ENCODE peak calls at places on chromosomes 2 and 18, in eight cellular contexts. K, E, M, B, A, S, G and T are unnamed samples.
A peak's percentile ranks its signal among the peaks of the same experiment; 100 is the strongest.

GRCh38 chr2:45627911-45628310 is 16.8 kb upstream of the SRBD1 start:
- DNase-seq in K (no peak), E (no peak), M (no peak), B (no peak), A (no peak), S (no peak), G (no peak), T (no peak)

GRCh38 chr2:59177748-59178147 is 936.6 kb upstream of the FANCL start:
- DNase-seq in K (no peak), E (no peak), M (no peak), B (no peak), A (no peak), S (no peak), G (no peak), T (no peak)

GRCh38 chr2:121377676-121378075 is 92.7 kb upstream of the TFCP2L1 start:
- DNase-seq in K (no peak), E (no peak), M (no peak), B (no peak), A (no peak), S (no peak), G (no peak), T (no peak)

GRCh38 chr18:50817898-50818250 is 1.9 kb downstream of the MRO start:
- DNase-seq in K (no peak), E (no peak), M (peak; percentile 29), B (no peak), A (no peak), S (no peak), G (no peak), T (no peak)

GRCh38 chr2:208565690-208566421 is 159.3 kb downstream of the PTH2R start:
- DNase-seq in K (no peak), E (no peak), M (no peak), B (no peak), A (no peak), S (no peak), G (no peak), T (no peak)

GRCh38 chr2:42602218-42602936 is 33.9 kb downstream of the MTA3 start:
- DNase-seq in K (no peak), E (no peak), M (no peak), B (no peak), A (no peak), S (no peak), G (no peak), T (peak; percentile 26)

GRCh38 chr18:47901624-47902362 is 28.7 kb downstream of the SMAD2 start:
- DNase-seq in K (no peak), E (no peak), M (no peak), B (no peak), A (no peak), S (no peak), G (no peak), T (no peak)

GRCh38 chr18:63161032-63161727 is 158.4 kb downstream of the BCL2 start:
- DNase-seq in K (no peak), E (no peak), M (no peak), B (no peak), A (no peak), S (no peak), G (no peak), T (no peak)

GRCh38 chr2:143442203-143442602 is 313.0 kb downstream of the ARHGAP15 start:
- DNase-seq in K (no peak), E (no peak), M (no peak), B (no peak), A (no peak), S (no peak), G (no peak), T (no peak)

GRCh38 chr2:191907091-191907490 is 60.2 kb upstream of the CAVIN2 start:
- DNase-seq in K (no peak), E (no peak), M (no peak), B (no peak), A (no peak), S (no peak), G (no peak), T (no peak)

GRCh38 chr2:210617318-210617717 is 60.9 kb downstream of the CPS1 start:
- DNase-seq in K (no peak), E (no peak), M (no peak), B (no peak), A (no peak), S (no peak), G (no peak), T (no peak)

GRCh38 chr18:11074879-11075278 is 74.5 kb downstream of the PIEZO2 start:
- DNase-seq in K (no peak), E (no peak), M (no peak), B (no peak), A (no peak), S (no peak), G (no peak), T (no peak)

GRCh38 chr2:66766582-66766981 is 331.7 kb downstream of the MEIS1 start:
- DNase-seq in K (no peak), E (no peak), M (no peak), B (no peak), A (no peak), S (no peak), G (no peak), T (no peak)

GRCh38 chr18:526681-527080 is 26.2 kb upstream of the COLEC12 start:
- DNase-seq in K (no peak), E (no peak), M (no peak), B (no peak), A (no peak), S (no peak), G (no peak), T (no peak)

GRCh38 chr2:21754164-21754788 is 630.5 kb downstream of the TDRD15 start:
- DNase-seq in K (no peak), E (no peak), M (no peak), B (no peak), A (no peak), S (no peak), G (no peak), T (no peak)

GRCh38 chr2:236879416-236879963 is 206.2 kb upstream of the COPS8 start:
- DNase-seq in K (no peak), E (no peak), M (no peak), B (no peak), A (no peak), S (no peak), G (no peak), T (no peak)

GRCh38 chr2:106192752-106193490 is 1.2 kb downstream of the UXS1 start:
- DNase-seq in K (no peak), E (no peak), M (no peak), B (peak; percentile 16), A (no peak), S (no peak), G (peak; percentile 49), T (peak; percentile 53)

DNA sequence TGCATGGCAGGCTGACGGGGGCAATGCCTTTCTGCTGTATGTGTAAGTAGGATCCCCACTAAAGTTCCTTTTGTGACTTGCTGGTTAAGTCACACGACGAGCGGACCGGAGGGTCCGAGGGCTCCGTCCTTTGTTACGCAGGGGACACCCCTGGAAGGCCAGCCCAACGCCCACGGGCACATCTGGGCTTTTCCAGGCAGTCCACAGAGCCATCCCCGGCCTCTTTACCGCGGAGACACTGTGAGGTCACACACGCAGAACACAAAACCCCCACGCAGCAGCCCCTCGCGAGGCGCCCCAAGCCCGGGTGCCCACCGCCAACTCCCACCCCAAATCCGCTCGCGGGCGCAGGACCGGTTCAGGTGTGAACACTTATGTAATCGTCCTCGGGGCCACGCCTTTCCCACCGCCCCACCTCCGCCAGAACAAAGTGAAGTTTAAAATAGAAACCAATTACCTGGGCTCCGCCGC is 4.3 kb downstream of the ZNF516 start:
- DNase-seq in K (peak; percentile 65), E (peak; percentile 76), M (no peak), B (peak; percentile 48), A (peak; percentile 72), S (peak; percentile 92), G (peak; percentile 81), T (peak; percentile 78)
- H3K4me1 ChIP-seq in K (no peaks in the 10 kb centered on the region), E (peaks cover 78% of the 10 kb centered on the region), M (no peaks in the 10 kb centered on the region), B (peaks cover 9% of the 10 kb centered on the region), A (peaks cover 6% of the 10 kb centered on the region), S (peaks cover 8% of the 10 kb centered on the region), G (peaks cover 35% of the 10 kb centered on the region), T (peaks cover 31% of the 10 kb centered on the region)

DNA sequence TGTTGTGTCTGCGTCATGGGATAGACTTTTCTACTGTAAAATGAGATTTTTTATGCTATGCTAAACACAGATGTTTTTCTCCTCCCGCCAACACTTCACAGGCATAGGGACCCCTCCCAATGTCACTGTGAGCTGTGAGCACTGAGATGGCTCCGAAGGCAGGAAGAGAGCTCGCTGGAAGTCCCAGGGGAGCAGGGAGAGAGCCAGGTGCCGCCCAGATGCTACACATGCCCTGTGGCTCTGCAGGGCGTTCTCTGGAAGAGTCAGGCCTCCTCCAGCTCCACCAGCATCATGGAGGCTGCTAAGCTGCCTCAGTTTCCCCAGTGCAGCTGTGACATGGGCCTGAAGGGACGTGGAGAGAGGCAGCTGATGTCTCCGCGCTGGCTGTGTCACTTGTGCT is 176.5 kb upstream of the HDAC4 start:
- DNase-seq in K (no peak), E (no peak), M (no peak), B (no peak), A (no peak), S (peak; percentile 39), G (no peak), T (no peak)
- TF ChIP-seq POLR2A in K (no peak), E (no peak), M (no peak), B (no peak), A (no peak), S (no peak), G (no peak), T (no peak)

DNA sequence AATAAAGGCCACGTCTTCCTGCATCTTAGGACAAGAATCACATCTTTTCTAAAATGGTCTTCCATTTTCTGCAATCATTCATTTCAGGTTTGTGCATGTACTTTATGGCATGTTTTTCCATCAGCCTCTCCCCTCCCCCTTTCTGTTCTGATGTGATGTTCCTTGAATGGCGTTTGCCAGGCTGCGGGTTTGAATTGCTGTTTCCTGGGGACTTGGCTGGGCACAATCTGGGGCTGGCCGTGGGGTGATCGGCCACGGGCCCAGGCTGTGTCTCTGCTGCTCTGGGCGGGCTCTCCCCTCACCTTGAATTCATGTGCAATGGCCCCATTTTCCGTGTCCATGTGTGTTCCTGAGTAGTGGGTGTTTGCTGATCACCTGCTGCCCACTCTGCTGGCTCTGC is 15.2 kb downstream of the DGKD start:
- DNase-seq in K (no peak), E (no peak), M (no peak), B (no peak), A (no peak), S (no peak), G (no peak), T (no peak)
- H3K4me1 ChIP-seq in K (no peaks in the 10 kb centered on the region), E (peaks cover 32% of the 10 kb centered on the region), M (no peaks in the 10 kb centered on the region), B (no peaks in the 10 kb centered on the region), A (no peaks in the 10 kb centered on the region), S (peaks cover 4% of the 10 kb centered on the region), G (no peaks in the 10 kb centered on the region), T (peaks cover 9% of the 10 kb centered on the region)

GRCh38 chr2:239300871-239301742 is 99.7 kb downstream of the HDAC4 start:
- DNase-seq in K (no peak), E (peak; percentile 21), M (no peak), B (no peak), A (peak; percentile 24), S (peak; percentile 70), G (no peak), T (peak; percentile 14)

GRCh38 chr2:239297142-239298125 is 103.4 kb downstream of the HDAC4 start:
- DNase-seq in K (no peak), E (no peak), M (no peak), B (no peak), A (peak; percentile 29), S (peak; percentile 72), G (peak; percentile 19), T (peak; percentile 8)

GRCh38 chr2:239298126-239298804 is 102.6 kb downstream of the HDAC4 start:
- DNase-seq in K (no peak), E (no peak), M (no peak), B (no peak), A (peak; percentile 21), S (peak; percentile 79), G (peak; percentile 9), T (peak; percentile 34)

GRCh38 chr2:239300242-239300641 is 100.6 kb downstream of the HDAC4 start:
- DNase-seq in K (no peak), E (no peak), M (no peak), B (no peak), A (peak; percentile 20), S (peak; percentile 25), G (no peak), T (no peak)

GRCh38 chr2:239299218-239299939 is 101.4 kb downstream of the HDAC4 start:
- DNase-seq in K (no peak), E (no peak), M (no peak), B (no peak), A (peak; percentile 14), S (peak; percentile 72), G (peak; percentile 55), T (peak; percentile 34)
- TF ChIP-seq POLR2A in K (no peak), E (no peak), M (no peak), B (no peak), A (no peak), S (no peak), G (peak; percentile 42), T (peak; percentile 52)